ENCODE peak calls at places on chromosomes 2 and 18, in four cellular contexts. One of them, this sample, is unnamed.
A peak's percentile ranks its signal among the peaks of the same experiment; 100 is the strongest.

GRCh38 chr2:112143150-112143549 is 5.0 kb downstream of the FBLN7 start:
- DNase-seq in esophagus squamous epithelium: no peak
- DNase-seq in H1: no peak
- DNase-seq in osteoblast: peak; percentile 74
- DNase-seq in this sample: peak; percentile 35

GRCh38 chr2:239978381-239978780 is 46.8 kb downstream of the NDUFA10 start:
- DNase-seq in esophagus squamous epithelium: no peak
- DNase-seq in H1: no peak
- DNase-seq in osteoblast: peak; percentile 79
- DNase-seq in this sample: peak; percentile 77

GRCh38 chr18:40048886-40049650 is 1906.0 kb upstream of the PIK3C3 start:
- DNase-seq in esophagus squamous epithelium: no peak
- DNase-seq in H1: no peak
- DNase-seq in osteoblast: no peak
- DNase-seq in this sample: no peak

GRCh38 chr2:67726416-67726815 is 329.3 kb downstream of the ETAA1 start:
- DNase-seq in esophagus squamous epithelium: no peak
- DNase-seq in H1: no peak
- DNase-seq in osteoblast: no peak
- DNase-seq in this sample: no peak

GRCh38 chr2:239150125-239151011 is 250.5 kb downstream of the HDAC4 start:
- DNase-seq in esophagus squamous epithelium: no peak
- DNase-seq in H1: no peak
- DNase-seq in osteoblast: no peak
- DNase-seq in this sample: no peak

GRCh38 chr2:79103199-79103598 is 15.4 kb upstream of the REG1B start:
- DNase-seq in esophagus squamous epithelium: no peak
- DNase-seq in H1: no peak
- DNase-seq in osteoblast: no peak
- DNase-seq in this sample: no peak

GRCh38 chr2:224668123-224668909 is 47.8 kb downstream of the CCDC195 start:
- DNase-seq in esophagus squamous epithelium: no peak
- DNase-seq in H1: no peak
- DNase-seq in osteoblast: no peak
- DNase-seq in this sample: no peak

GRCh38 chr2:196453613-196454047 is 185.9 kb upstream of the CCDC150 start:
- DNase-seq in esophagus squamous epithelium: no peak
- DNase-seq in H1: no peak
- DNase-seq in osteoblast: peak; percentile 37
- DNase-seq in this sample: peak; percentile 71

GRCh38 chr2:222613715-222614331 is 42.1 kb downstream of the FARSB start:
- DNase-seq in esophagus squamous epithelium: no peak
- DNase-seq in H1: no peak
- DNase-seq in osteoblast: peak; percentile 76
- DNase-seq in this sample: no peak

GRCh38 chr2:226873051-226873620 is 37.3 kb downstream of the RHBDD1 start:
- DNase-seq in esophagus squamous epithelium: no peak
- DNase-seq in H1: no peak
- DNase-seq in osteoblast: no peak
- DNase-seq in this sample: no peak

GRCh38 chr2:157838442-157839161 is 37.5 kb downstream of the ACVR1 start:
- DNase-seq in esophagus squamous epithelium: no peak
- DNase-seq in H1: no peak
- DNase-seq in osteoblast: peak; percentile 70
- DNase-seq in this sample: peak; percentile 79

GRCh38 chr2:173568054-173568453 is 213.4 kb downstream of the CDCA7 start:
- DNase-seq in esophagus squamous epithelium: no peak
- DNase-seq in H1: peak; percentile 72
- DNase-seq in osteoblast: no peak
- DNase-seq in this sample: peak; percentile 24

GRCh38 chr2:47033102-47033880 is 117.7 kb upstream of the MCFD2 start:
- DNase-seq in esophagus squamous epithelium: no peak
- DNase-seq in H1: no peak
- DNase-seq in osteoblast: peak; percentile 77
- DNase-seq in this sample: no peak

GRCh38 chr2:47031909-47032668 is 116.5 kb upstream of the MCFD2 start:
- DNase-seq in esophagus squamous epithelium: no peak
- DNase-seq in H1: no peak
- DNase-seq in osteoblast: peak; percentile 11
- DNase-seq in this sample: no peak

GRCh38 chr2:47034973-47035609 is 119.5 kb upstream of the MCFD2 start:
- DNase-seq in esophagus squamous epithelium: no peak
- DNase-seq in H1: no peak
- DNase-seq in osteoblast: peak; percentile 27
- DNase-seq in this sample: peak; percentile 63

GRCh38 chr2:47029737-47030524 is 114.3 kb upstream of the MCFD2 start:
- DNase-seq in esophagus squamous epithelium: no peak
- DNase-seq in H1: no peak
- DNase-seq in osteoblast: peak; percentile 74
- DNase-seq in this sample: no peak

DNA sequence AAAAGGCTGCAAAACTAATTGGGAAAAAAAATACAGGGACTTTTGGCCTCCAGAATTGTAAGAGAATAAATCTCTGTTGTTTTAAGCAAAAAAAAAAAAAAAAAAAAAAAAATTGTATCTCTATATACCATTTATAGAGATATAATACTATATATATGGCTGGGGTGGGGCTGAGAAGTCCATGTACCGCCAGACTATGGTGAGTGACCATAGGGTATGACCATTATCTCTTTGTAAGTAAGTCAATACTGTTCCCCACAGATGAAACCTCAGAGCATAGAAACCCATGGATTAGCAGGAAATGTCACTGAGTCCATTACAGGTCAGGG is 117.1 kb upstream of the MCFD2 start:
- DNase-seq in esophagus squamous epithelium: no peak
- DNase-seq in H1: no peak
- DNase-seq in osteoblast: peak; percentile 70
- DNase-seq in this sample: no peak
- H3K4me1 ChIP-seq in esophagus squamous epithelium: peaks cover 58% of the 10 kb centered on the region
- H3K4me1 ChIP-seq in H1: peaks cover 8% of the 10 kb centered on the region
- H3K4me1 ChIP-seq in osteoblast: peaks cover 41% of the 10 kb centered on the region
- H3K4me1 ChIP-seq in this sample: peaks cover 79% of the 10 kb centered on the region

DNA sequence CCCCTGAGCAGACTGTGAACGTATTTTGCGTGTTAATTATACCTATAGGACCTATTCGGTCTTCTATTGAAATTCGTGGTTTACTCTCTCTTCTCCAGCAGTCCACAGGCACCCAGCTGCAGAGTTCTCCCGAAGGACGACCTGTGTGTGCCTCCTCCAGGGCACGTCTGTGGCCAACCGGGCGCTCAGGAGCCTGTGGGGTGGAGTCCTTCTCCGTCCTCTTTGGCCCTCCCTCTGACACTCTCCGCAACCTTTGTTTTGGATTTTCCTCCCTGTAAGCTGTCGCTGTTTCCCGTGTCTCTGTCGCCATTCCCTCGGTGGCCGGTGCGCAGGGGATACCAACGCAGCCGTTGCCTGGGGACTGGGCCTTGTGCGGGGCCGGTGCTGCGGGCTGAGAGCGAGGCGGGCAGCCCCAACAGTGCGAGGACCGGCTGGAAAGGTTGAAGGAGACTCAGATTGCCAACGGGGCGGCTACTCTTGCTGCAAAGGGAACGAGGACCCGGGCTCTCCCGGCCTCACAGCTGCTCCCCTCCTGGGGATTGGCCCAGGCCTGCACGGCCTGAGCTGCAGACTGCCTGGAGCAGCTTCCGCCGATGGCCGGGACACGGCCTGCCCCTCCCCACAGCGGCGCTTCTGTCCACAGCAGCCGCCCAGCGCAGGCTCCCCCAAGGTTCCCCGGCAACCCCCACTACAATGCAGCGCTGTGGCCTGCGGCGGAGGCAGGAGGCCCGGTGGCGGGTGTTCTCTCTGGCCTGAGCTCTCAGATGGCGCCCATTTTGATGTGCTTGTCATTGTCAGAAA is 221.0 kb downstream of the MTX2 start:
- DNase-seq in esophagus squamous epithelium: no peak
- DNase-seq in H1: peak; percentile 79
- DNase-seq in osteoblast: peak; percentile 36
- DNase-seq in this sample: no peak
- H3K4me1 ChIP-seq in esophagus squamous epithelium: peaks cover 18% of the 10 kb centered on the region
- H3K4me1 ChIP-seq in H1: peaks cover 14% of the 10 kb centered on the region
- H3K4me1 ChIP-seq in osteoblast: peaks cover 28% of the 10 kb centered on the region
- H3K4me1 ChIP-seq in this sample: peaks cover under 1% of the 10 kb centered on the region

GRCh38 chr2:36451512-36451911 is 95.9 kb downstream of the CRIM1 start:
- DNase-seq in esophagus squamous epithelium: no peak
- DNase-seq in H1: no peak
- DNase-seq in osteoblast: no peak
- DNase-seq in this sample: no peak
- H3K4me1 ChIP-seq in esophagus squamous epithelium: no peaks in the 10 kb centered on the region
- H3K4me1 ChIP-seq in H1: peaks cover 9% of the 10 kb centered on the region
- H3K4me1 ChIP-seq in osteoblast: peaks cover 95% of the 10 kb centered on the region
- H3K4me1 ChIP-seq in this sample: no peaks in the 10 kb centered on the region

GRCh38 chr2:182887753-182888415 is 21.4 kb upstream of the FRZB start:
- DNase-seq in esophagus squamous epithelium: no peak
- DNase-seq in H1: no peak
- DNase-seq in osteoblast: no peak
- DNase-seq in this sample: no peak
- H3K4me1 ChIP-seq in esophagus squamous epithelium: no peaks in the 10 kb centered on the region
- H3K4me1 ChIP-seq in H1: no peaks in the 10 kb centered on the region
- H3K4me1 ChIP-seq in osteoblast: no peaks in the 10 kb centered on the region
- H3K4me1 ChIP-seq in this sample: no peaks in the 10 kb centered on the region

GRCh38 chr2:65355190-65355831 is 77.1 kb downstream of the SPRED2 start:
- DNase-seq in esophagus squamous epithelium: no peak
- DNase-seq in H1: no peak
- DNase-seq in osteoblast: no peak
- DNase-seq in this sample: peak; percentile 1

GRCh38 chr2:65358690-65359400 is 73.6 kb downstream of the SPRED2 start:
- DNase-seq in esophagus squamous epithelium: no peak
- DNase-seq in H1: no peak
- DNase-seq in osteoblast: peak; percentile 88
- DNase-seq in this sample: no peak

GRCh38 chr2:65354773-65355172 is 77.6 kb downstream of the SPRED2 start:
- DNase-seq in esophagus squamous epithelium: no peak
- DNase-seq in H1: no peak
- DNase-seq in osteoblast: no peak
- DNase-seq in this sample: no peak

GRCh38 chr2:65357959-65358294 is 74.5 kb downstream of the SPRED2 start:
- DNase-seq in esophagus squamous epithelium: no peak
- DNase-seq in H1: no peak
- DNase-seq in osteoblast: no peak
- DNase-seq in this sample: no peak

GRCh38 chr2:65357095-65357958 is 75.1 kb downstream of the SPRED2 start:
- DNase-seq in esophagus squamous epithelium: no peak
- DNase-seq in H1: no peak
- DNase-seq in osteoblast: no peak
- DNase-seq in this sample: no peak
- H3K4me1 ChIP-seq in esophagus squamous epithelium: no peaks in the 10 kb centered on the region
- H3K4me1 ChIP-seq in H1: peaks cover 4% of the 10 kb centered on the region
- H3K4me1 ChIP-seq in osteoblast: peaks cover 57% of the 10 kb centered on the region
- H3K4me1 ChIP-seq in this sample: peaks cover 4% of the 10 kb centered on the region

DNA sequence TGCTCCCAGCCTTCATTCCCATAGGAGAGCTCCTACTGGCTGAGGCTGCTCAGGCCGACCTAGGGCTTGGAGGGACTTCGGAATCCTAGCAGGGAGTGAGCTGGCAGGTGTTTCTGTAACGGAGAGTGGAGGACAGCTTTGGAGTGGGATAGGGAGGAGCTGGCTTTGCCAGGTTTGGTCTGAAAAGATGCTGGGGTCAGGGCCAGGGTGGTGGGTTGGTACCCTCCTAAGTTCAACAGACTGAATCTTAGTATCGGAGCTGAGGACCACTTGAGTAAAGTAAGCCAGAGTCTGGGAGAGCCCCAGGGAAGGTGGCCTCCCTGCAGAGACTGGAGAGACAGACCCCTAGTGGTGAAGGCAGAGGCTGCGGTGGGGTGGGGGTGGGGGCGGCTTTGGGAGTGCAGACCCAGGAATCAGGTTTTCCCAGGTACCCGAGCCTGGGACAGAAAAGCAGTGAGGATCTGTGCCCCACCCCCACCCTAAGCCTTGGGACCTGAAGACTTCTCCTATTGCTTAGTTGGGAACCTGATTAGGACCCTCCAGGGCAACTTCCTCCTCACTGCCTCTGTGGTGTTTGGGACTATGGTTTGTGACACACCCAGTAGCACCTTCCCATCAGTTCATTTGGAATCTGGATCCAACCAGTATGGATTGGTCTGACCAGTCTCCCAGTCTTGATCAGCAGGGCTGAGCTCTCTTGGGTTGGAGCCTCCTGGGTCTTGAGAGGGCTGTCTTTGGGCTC is 3.0 kb downstream of the CNNM4 start:
- DNase-seq in esophagus squamous epithelium: no peak
- DNase-seq in H1: peak; percentile 62
- DNase-seq in osteoblast: peak; percentile 81
- DNase-seq in this sample: no peak
- H3K4me1 ChIP-seq in esophagus squamous epithelium: peaks cover 35% of the 10 kb centered on the region
- H3K4me1 ChIP-seq in H1: peaks cover 11% of the 10 kb centered on the region
- H3K4me1 ChIP-seq in osteoblast: peaks cover 32% of the 10 kb centered on the region
- H3K4me1 ChIP-seq in this sample: peaks cover 42% of the 10 kb centered on the region

GRCh38 chr2:159151198-159152118 is 135.0 kb downstream of the WDSUB1 start:
- DNase-seq in esophagus squamous epithelium: no peak
- DNase-seq in H1: no peak
- DNase-seq in osteoblast: no peak
- DNase-seq in this sample: no peak
- H3K4me1 ChIP-seq in esophagus squamous epithelium: peaks cover 30% of the 10 kb centered on the region
- H3K4me1 ChIP-seq in H1: peaks cover 3% of the 10 kb centered on the region
- H3K4me1 ChIP-seq in osteoblast: no peaks in the 10 kb centered on the region
- H3K4me1 ChIP-seq in this sample: no peaks in the 10 kb centered on the region

DNA sequence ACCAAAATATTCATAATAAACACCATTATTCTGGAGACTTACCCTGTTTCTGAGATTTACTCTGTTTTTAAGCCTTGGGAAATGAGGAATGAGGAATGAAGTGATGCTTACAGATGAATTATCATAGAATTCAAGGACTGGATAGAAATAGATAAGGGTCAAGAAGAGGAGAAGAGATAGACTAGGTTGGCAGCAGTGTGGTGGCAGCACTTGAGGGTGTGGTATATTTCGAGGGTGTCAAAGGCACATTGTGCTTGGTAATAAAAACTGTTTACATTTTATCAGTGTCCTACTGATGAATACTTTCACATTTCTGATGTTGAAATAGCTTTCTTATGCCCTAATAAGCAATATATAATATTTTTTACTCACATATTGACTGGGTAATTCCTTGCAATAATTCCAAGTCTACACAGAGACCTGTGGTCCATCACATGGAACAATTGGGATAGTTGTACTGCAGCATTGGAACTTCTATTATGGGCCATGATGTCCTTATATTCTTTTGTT is 3.4 kb downstream of the TFPI start:
- DNase-seq in esophagus squamous epithelium: no peak
- DNase-seq in H1: no peak
- DNase-seq in osteoblast: no peak
- DNase-seq in this sample: no peak
- H3K4me1 ChIP-seq in esophagus squamous epithelium: no peaks in the 10 kb centered on the region
- H3K4me1 ChIP-seq in H1: no peaks in the 10 kb centered on the region
- H3K4me1 ChIP-seq in osteoblast: peaks cover 61% of the 10 kb centered on the region
- H3K4me1 ChIP-seq in this sample: peaks cover 14% of the 10 kb centered on the region

DNA sequence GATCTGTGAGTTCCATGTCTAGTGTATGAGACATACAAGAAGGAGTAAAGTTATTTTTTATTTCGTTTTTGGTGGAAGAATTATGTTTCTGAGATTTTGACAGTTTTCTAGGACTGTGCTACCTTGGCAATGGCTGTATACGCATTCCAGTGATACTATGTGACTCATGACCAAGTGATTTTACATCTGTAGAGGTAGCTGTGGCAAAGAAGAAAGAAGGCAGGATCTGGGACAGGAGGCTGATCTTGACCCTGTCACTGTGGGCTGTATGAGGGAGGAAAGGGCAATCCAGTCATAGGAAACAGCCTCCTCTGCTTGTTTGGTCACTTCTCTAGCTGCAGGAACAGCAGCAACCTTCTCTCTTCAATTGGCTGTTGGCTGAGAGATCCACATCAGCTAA is 44.0 kb upstream of the PDCL3 start:
- DNase-seq in esophagus squamous epithelium: no peak
- DNase-seq in H1: no peak
- DNase-seq in osteoblast: peak; percentile 42
- DNase-seq in this sample: no peak
- H3K4me1 ChIP-seq in esophagus squamous epithelium: no peaks in the 10 kb centered on the region
- H3K4me1 ChIP-seq in H1: no peaks in the 10 kb centered on the region
- H3K4me1 ChIP-seq in osteoblast: no peaks in the 10 kb centered on the region
- H3K4me1 ChIP-seq in this sample: no peaks in the 10 kb centered on the region

GRCh38 chr2:190342601-190343000 is 788 bp upstream of the INPP1 start:
- DNase-seq in esophagus squamous epithelium: no peak
- DNase-seq in H1: no peak
- DNase-seq in osteoblast: no peak
- DNase-seq in this sample: no peak
- H3K4me1 ChIP-seq in esophagus squamous epithelium: peaks cover 5% of the 10 kb centered on the region
- H3K4me1 ChIP-seq in H1: no peaks in the 10 kb centered on the region
- H3K4me1 ChIP-seq in osteoblast: peaks cover 11% of the 10 kb centered on the region
- H3K4me1 ChIP-seq in this sample: peaks cover 6% of the 10 kb centered on the region

This sample was measured in adrenal gland.